ENCODE peak calls at places on chromosomes 2 and 18, in eight cellular contexts. V is A549; F is naive thymus-derived CD4-positive, alpha-beta T cell; J is OCI-LY7; X is AG04450; A is cardiac fibroblast; Z is IMR-90; L is GM12865. S is an unnamed sample.

GRCh38 chr18:644395-645004 is 13.0 kb upstream of the TYMS start:
- DNase-seq in V (no peak), F (no peak), J (no peak), L (no peak), X (no peak), A (no peak), Z (no peak), S (no peak)

GRCh38 chr2:100008960-100009359 is 133.4 kb downstream of the AFF3 start:
- DNase-seq in F (no peak), A (peak), J (no peak), L (no peak), X (no peak), V (no peak), Z (peak), S (peak)

GRCh38 chr2:219490600-219491130 is 8.0 kb upstream of the GMPPA start:
- DNase-seq in V (no peak), X (no peak), J (no peak), L (no peak), Z (no peak), F (no peak), A (no peak), S (no peak)

GRCh38 chr2:118822015-118822414 is 25.4 kb downstream of the EN1 start:
- DNase-seq in Z (no peak), L (no peak), X (no peak), J (no peak), V (no peak), A (no peak), F (no peak), S (no peak)

GRCh38 chr2:26438526-26438925 is 36.8 kb downstream of the DRC1 start:
- DNase-seq in Z (peak), J (no peak), X (no peak), A (peak), V (no peak), F (no peak), L (no peak), S (peak)

GRCh38 chr2:237012021-237012420 is 73.7 kb upstream of the COPS8 start:
- DNase-seq in A (no peak), L (no peak), F (no peak), J (no peak), V (no peak), X (no peak), Z (no peak), S (no peak)

GRCh38 chr2:200765139-200765951 is 46.4 kb upstream of the BZW1 start:
- DNase-seq in Z (peak), V (peak), A (peak), L (peak), J (no peak), F (no peak), X (peak), S (peak)

GRCh38 chr2:167756427-167756826 is 491.0 kb downstream of the STK39 start:
- DNase-seq in J (no peak), A (peak), F (no peak), L (no peak), X (peak), V (no peak), Z (peak), S (no peak)

GRCh38 chr2:236546561-236546961 is 23.1 kb upstream of the ACKR3 start:
- DNase-seq in A (no peak), Z (no peak), V (no peak), J (peak), F (peak), X (no peak), L (peak), S (no peak)

GRCh38 chr2:7672027-7672684 is 754.9 kb downstream of the RNF144A start:
- DNase-seq in V (peak), L (peak), Z (peak), X (peak), F (peak), A (peak), J (peak), S (no peak)

GRCh38 chr2:171407030-171407707 is 26.6 kb downstream of the METTL8 start:
- DNase-seq in A (no peak), Z (no peak), X (no peak), F (no peak), J (no peak), L (peak), V (no peak), S (no peak)

GRCh38 chr2:29010946-29011649 is 30.0 kb downstream of the TOGARAM2 start:
- DNase-seq in F (peak), Z (peak), X (peak), V (no peak), A (peak), L (peak), J (peak), S (no peak)

GRCh38 chr2:190121971-190122370 is 59.4 kb upstream of the MSTN start:
- DNase-seq in F (no peak), Z (peak), X (no peak), A (peak), L (peak), J (peak), V (peak), S (no peak)

DNA sequence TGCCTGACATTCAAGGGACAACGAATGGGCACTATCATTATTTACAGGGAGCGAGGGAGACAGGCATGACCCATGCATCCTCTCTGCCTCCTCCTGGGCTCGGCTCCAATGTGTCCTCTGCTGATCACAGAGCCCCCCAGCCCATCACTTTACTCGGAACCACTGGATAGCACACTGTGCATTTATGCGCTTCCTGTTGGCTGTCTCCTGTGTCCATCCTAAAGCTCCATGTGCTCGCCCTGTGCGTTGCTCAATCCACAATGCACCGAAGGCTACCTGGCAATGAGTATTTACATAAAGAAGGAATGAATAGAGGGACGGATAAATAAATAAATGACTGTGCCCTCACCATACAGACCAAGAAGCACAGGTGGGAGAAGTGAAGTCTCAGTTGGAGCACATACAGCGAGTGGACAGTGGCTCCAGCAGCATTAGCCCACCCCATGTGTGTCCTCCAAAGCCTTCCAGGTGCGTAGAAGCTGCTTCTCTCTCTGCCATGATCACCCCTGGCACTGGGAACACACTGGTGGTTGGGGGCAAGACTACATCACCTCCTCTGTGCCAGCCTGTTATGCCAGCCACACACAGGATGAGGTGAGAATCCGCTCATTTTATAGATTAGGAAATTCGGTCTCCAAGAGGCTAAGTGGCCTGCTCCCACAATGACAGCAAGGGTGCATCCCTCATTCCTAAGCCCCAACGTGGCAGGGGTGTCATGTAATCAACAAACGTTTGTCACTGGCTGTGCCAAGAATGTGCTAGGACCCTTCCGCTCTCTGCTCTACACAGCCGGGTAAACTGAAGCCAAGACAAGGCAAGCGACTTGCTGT is 2.3 kb upstream of the GDF7 start:
- DNase-seq in J (no peak), V (no peak), Z (no peak), A (no peak), L (no peak), X (no peak), F (no peak), S (no peak)
- H3K4me3 ChIP-seq in J (no peak), V (no peak), Z (no peak), A (no peak), L (no peak), X (no peak), F (no peak), S (no peak)

DNA sequence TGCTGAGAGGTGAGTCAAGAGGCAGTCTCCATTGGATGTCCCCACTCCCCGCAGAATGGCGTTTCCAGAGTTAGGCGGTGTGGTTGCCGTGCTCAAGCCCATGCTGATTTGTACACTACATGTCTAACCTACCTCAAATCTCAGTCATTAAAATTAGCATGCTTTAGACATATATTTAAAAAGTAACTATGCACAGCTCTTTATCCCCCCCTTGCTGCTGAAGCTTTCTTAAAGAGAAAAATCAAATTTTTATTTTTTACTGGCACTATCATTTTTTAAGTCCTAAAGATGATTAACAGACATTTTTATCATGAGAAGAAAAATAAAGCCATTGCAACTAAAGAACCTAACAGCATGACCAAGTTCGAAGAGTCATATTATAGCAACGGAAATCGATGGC is 42.9 kb downstream of the BOLA3 start:
- DNase-seq in Z (no peak), J (no peak), X (no peak), A (peak), F (no peak), L (no peak), V (no peak), S (no peak)
- H3K4me3 ChIP-seq in Z (no peak), J (no peak), X (no peak), A (no peak), F (no peak), L (no peak), V (no peak), S (no peak)

GRCh38 chr2:74440005-74440377 is 1.7 kb downstream of the RTKN start:
- DNase-seq in L (no peak), J (no peak), F (no peak), V (no peak), A (peak), Z (peak), X (no peak), S (no peak)

GRCh38 chr2:74440378-74441110 is 1.2 kb downstream of the RTKN start:
- DNase-seq in A (peak), V (peak), L (peak), X (no peak), J (peak), Z (peak), F (no peak), S (no peak)

GRCh38 chr2:74441111-74441689 is 537 bp downstream of the RTKN start:
- DNase-seq in F (no peak), A (no peak), Z (no peak), L (no peak), X (no peak), J (no peak), V (no peak), S (no peak)

GRCh38 chr2:74438248-74438647 is 3.5 kb downstream of the RTKN start:
- DNase-seq in V (no peak), J (no peak), F (no peak), Z (no peak), X (no peak), L (no peak), A (no peak), S (no peak)

GRCh38 chr2:74439373-74440004 is 2.2 kb downstream of the RTKN start:
- DNase-seq in Z (no peak), A (no peak), J (no peak), L (no peak), X (no peak), V (no peak), F (no peak), S (no peak)
- H3K4me3 ChIP-seq in Z (peak), A (peak), J (no peak), L (no peak), X (peak), V (peak), F (no peak), S (peak)

GRCh38 chr2:147351789-147352188 is 493.0 kb upstream of the ACVR2A start:
- DNase-seq in L (no peak), J (no peak), A (no peak), X (no peak), Z (no peak), F (no peak), V (no peak), S (no peak)

GRCh38 chr2:147345246-147345645 is 499.6 kb upstream of the ACVR2A start:
- DNase-seq in J (no peak), X (no peak), Z (no peak), V (no peak), F (no peak), L (no peak), A (peak), S (no peak)

GRCh38 chr2:147348886-147349285 is 495.9 kb upstream of the ACVR2A start:
- DNase-seq in L (no peak), X (no peak), J (no peak), Z (no peak), F (no peak), A (no peak), V (no peak), S (no peak)

DNA sequence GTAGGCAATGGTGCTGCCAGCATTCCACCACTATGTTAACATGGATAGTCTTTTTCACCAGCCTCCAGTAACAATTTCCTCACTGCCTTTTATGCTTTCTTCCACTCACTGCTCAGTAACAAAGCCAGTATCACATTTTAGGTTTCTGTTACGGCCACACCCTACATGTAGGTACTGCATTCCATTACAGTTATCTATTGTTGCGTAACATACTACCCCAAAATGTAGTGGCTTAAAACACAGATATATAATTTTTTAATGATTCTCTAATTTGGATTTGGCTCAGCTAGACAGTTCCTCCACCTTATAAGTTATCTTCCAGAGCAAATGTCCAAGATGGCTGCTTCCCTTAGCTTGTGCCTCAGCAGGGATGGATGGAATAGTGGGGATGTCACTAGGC is 498.7 kb upstream of the ACVR2A start:
- DNase-seq in L (no peak), F (no peak), V (no peak), J (no peak), X (no peak), Z (no peak), A (no peak), S (no peak)
- H3K4me3 ChIP-seq in L (no peak), F (no peak), V (no peak), J (no peak), X (no peak), Z (no peak), A (no peak), S (no peak)

GRCh38 chr18:62720048-62720447 is 4.7 kb downstream of the PHLPP1 start:
- DNase-seq in V (no peak), A (no peak), X (no peak), L (no peak), F (no peak), Z (no peak), J (no peak), S (no peak)
- H3K4me3 ChIP-seq in V (no peak), A (no peak), X (no peak), L (no peak), F (no peak), Z (no peak), J (peak), S (no peak)

DNA sequence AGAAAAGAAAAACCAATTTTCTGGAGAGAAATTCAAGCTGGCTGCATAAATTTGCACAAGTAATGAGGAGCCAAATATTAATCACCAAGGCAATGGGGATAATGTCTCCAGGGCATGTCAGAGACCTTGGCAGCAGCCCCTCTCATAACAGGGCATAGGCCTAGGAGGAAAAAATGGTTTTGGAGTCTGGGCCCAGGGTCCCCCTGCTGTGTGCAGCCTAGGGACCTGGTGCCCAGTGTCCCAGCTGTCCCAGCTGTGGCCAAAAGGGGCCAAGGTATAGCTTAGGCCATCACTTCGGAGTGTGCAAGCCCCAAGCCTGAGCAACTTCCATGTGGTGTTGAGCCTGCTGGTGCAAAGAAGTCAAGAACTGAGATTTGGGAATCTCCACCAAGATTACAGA is 57.1 kb downstream of the SCN7A start:
- DNase-seq in F (no peak), L (no peak), J (no peak), X (no peak), V (no peak), Z (no peak), A (no peak), S (no peak)
- H3K4me3 ChIP-seq in F (no peak), L (no peak), J (no peak), X (no peak), V (no peak), Z (no peak), A (no peak), S (no peak)

GRCh38 chr18:64777561-64777960 is 628.7 kb upstream of the LINC00305 start:
- DNase-seq in L (no peak), J (no peak), Z (no peak), F (no peak), A (no peak), V (no peak), X (no peak), S (no peak)
- H3K4me3 ChIP-seq in L (no peak), J (no peak), Z (no peak), F (no peak), A (no peak), V (no peak), X (no peak), S (no peak)

DNA sequence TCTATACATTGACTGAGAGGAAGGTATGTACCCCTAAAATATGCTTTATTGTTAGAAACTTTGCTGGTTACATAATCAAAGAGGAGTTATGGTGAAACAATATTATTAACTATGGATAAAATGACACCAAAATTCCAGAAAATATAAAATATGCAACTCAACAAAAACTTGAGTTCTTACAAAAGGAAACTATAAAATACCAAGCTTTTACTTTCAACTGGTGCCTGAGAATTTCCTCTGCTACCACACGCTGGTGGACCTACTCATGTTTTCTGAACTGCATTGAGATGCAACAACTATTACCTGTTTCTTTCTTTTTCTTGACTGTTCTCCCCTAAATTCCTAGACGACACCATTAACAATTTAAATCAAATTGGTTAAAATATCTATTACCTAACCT is 8.2 kb upstream of the NFE2L2 start:
- DNase-seq in F (no peak), L (no peak), J (no peak), V (no peak), A (no peak), X (no peak), Z (no peak), S (no peak)
- H3K4me3 ChIP-seq in F (no peak), L (no peak), J (no peak), V (peak), A (no peak), X (no peak), Z (no peak), S (no peak)

GRCh38 chr2:79721966-79722365 is 209.1 kb downstream of the CTNNA2 start:
- DNase-seq in Z (peak), V (no peak), F (no peak), X (no peak), A (no peak), J (no peak), L (no peak), S (no peak)

GRCh38 chr2:79729532-79729931 is 216.7 kb downstream of the CTNNA2 start:
- DNase-seq in F (no peak), L (no peak), V (no peak), J (no peak), X (no peak), Z (no peak), A (no peak), S (no peak)

DNA sequence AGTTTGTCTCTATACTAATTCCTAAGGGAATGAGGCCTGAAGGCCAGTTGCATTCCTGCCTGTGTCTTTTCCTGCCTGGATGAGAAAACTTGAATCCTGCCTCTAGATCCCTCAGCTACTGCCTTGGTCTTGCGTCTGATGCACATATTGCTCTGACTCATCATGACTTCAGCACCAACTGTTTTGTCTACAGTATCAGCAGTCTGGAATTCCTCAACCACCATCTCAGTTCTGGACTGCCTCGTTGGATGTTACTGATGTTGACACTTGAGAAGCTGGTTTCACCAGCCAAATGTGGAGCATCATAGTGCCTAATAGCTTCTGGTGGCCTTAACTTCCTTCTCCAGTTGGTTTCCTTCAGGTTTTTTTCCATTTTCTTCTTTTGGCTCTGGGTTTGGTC is 211.0 kb downstream of the CTNNA2 start:
- DNase-seq in A (peak), V (peak), Z (peak), F (no peak), L (no peak), J (no peak), X (peak), S (peak)
- H3K4me3 ChIP-seq in A (no peak), V (no peak), Z (no peak), F (no peak), L (no peak), J (no peak), X (no peak), S (no peak)

GRCh38 chr2:230318190-230319121 is 8.5 kb upstream of the SP140L start:
- DNase-seq in V (no peak), L (peak), Z (no peak), F (no peak), A (no peak), X (no peak), J (peak), S (no peak)

GRCh38 chr2:230322561-230323384 is 4.2 kb upstream of the SP140L start:
- DNase-seq in F (no peak), L (no peak), A (no peak), X (no peak), J (no peak), Z (no peak), V (no peak), S (no peak)

GRCh38 chr2:230323385-230324106 is 3.4 kb upstream of the SP140L start:
- DNase-seq in X (no peak), Z (no peak), V (peak), L (no peak), A (no peak), J (no peak), F (no peak), S (no peak)

GRCh38 chr2:230319211-230319862 is 7.7 kb upstream of the SP140L start:
- DNase-seq in J (peak), A (no peak), X (no peak), L (peak), V (no peak), Z (no peak), F (peak), S (no peak)

DNA sequence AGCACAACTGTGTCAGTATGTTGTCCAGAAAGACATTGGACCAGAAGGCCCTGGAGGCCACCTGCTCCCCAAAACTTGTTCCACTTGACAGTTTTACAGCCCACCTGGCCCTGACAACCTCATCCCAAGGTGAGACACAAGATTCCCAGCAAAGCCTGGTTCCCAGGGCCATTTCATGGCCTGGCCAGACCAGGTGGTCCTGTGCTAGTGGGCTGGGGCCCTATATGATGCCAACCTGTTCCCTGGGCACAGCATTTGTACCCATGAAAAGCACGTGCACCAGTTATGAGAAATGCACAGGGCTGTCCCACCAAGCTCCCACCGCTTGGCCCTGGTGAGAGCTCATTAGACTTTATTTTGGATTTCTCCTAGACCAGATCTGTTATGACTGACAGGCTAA is 6.0 kb upstream of the SP140L start:
- DNase-seq in F (no peak), V (no peak), J (no peak), Z (no peak), L (no peak), X (no peak), A (no peak), S (no peak)
- H3K4me3 ChIP-seq in F (no peak), V (no peak), J (no peak), Z (no peak), L (no peak), X (no peak), A (no peak), S (no peak)

S was measured in BJ.